ENCODE peak calls at places on chromosomes 1 and 21, in seven cellular contexts. One of them, this sample, is unnamed.

GRCh38 chr1:151993084-151993733 is 450 bp downstream of the S100A10 start:
- DNase-seq in foreskin keratinocyte: no peak
- DNase-seq in endothelial cell: peak
- DNase-seq in K562: peak
- DNase-seq in HCT116: no peak
- DNase-seq in mammary epithelial cell: no peak
- DNase-seq in pancreas: peak
- DNase-seq in this sample: no peak

GRCh38 chr1:9024837-9025236 is 1.4 kb downstream of the SLC2A7 start:
- DNase-seq in foreskin keratinocyte: no peak
- DNase-seq in endothelial cell: no peak
- DNase-seq in K562: no peak
- DNase-seq in HCT116: no peak
- DNase-seq in mammary epithelial cell: no peak
- DNase-seq in pancreas: no peak
- DNase-seq in this sample: no peak

GRCh38 chr1:160342520-160342919 is 530 bp downstream of the COPA start:
- DNase-seq in foreskin keratinocyte: no peak
- DNase-seq in endothelial cell: no peak
- DNase-seq in K562: no peak
- DNase-seq in HCT116: no peak
- DNase-seq in mammary epithelial cell: peak
- DNase-seq in pancreas: no peak
- DNase-seq in this sample: no peak

GRCh38 chr1:231040800-231041704 is 998 bp upstream of the FAM89A start:
- DNase-seq in foreskin keratinocyte: no peak
- DNase-seq in endothelial cell: no peak
- DNase-seq in K562: no peak
- DNase-seq in HCT116: no peak
- DNase-seq in mammary epithelial cell: no peak
- DNase-seq in pancreas: peak
- DNase-seq in this sample: no peak

GRCh38 chr1:94993931-94994645 is 67.2 kb upstream of the CNN3 start:
- DNase-seq in foreskin keratinocyte: no peak
- DNase-seq in endothelial cell: no peak
- DNase-seq in K562: no peak
- DNase-seq in HCT116: no peak
- DNase-seq in mammary epithelial cell: no peak
- DNase-seq in pancreas: no peak
- DNase-seq in this sample: no peak

GRCh38 chr1:2196901-2197638 is 2.5 kb upstream of the FAAP20 start:
- DNase-seq in foreskin keratinocyte: no peak
- DNase-seq in endothelial cell: no peak
- DNase-seq in K562: no peak
- DNase-seq in HCT116: no peak
- DNase-seq in mammary epithelial cell: no peak
- DNase-seq in pancreas: peak
- DNase-seq in this sample: no peak

GRCh38 chr1:29703596-29703995 is 467.3 kb downstream of the PTPRU start:
- DNase-seq in foreskin keratinocyte: peak
- DNase-seq in endothelial cell: peak
- DNase-seq in K562: peak
- DNase-seq in HCT116: no peak
- DNase-seq in mammary epithelial cell: peak
- DNase-seq in pancreas: no peak
- DNase-seq in this sample: no peak

GRCh38 chr21:41902946-41903345 is 23.8 kb upstream of the PRDM15 start:
- DNase-seq in foreskin keratinocyte: no peak
- DNase-seq in endothelial cell: no peak
- DNase-seq in K562: no peak
- DNase-seq in HCT116: no peak
- DNase-seq in mammary epithelial cell: no peak
- DNase-seq in pancreas: no peak
- DNase-seq in this sample: no peak

GRCh38 chr1:82818596-82818995 is 1017.9 kb downstream of the ADGRL2 start:
- DNase-seq in foreskin keratinocyte: peak
- DNase-seq in endothelial cell: no peak
- DNase-seq in K562: no peak
- DNase-seq in HCT116: no peak
- DNase-seq in mammary epithelial cell: no peak
- DNase-seq in pancreas: no peak
- DNase-seq in this sample: no peak

GRCh38 chr21:38379171-38379570 is 119.1 kb downstream of the ERG start:
- DNase-seq in foreskin keratinocyte: no peak
- DNase-seq in endothelial cell: no peak
- DNase-seq in K562: no peak
- DNase-seq in HCT116: no peak
- DNase-seq in mammary epithelial cell: no peak
- DNase-seq in pancreas: no peak
- DNase-seq in this sample: no peak

GRCh38 chr1:23194119-23194984 is 22.9 kb downstream of the HTR1D start:
- DNase-seq in foreskin keratinocyte: peak
- DNase-seq in endothelial cell: no peak
- DNase-seq in K562: no peak
- DNase-seq in HCT116: no peak
- DNase-seq in mammary epithelial cell: peak
- DNase-seq in pancreas: no peak
- DNase-seq in this sample: no peak

GRCh38 chr1:33660244-33660643 is 187.8 kb downstream of the ZSCAN20 start:
- DNase-seq in foreskin keratinocyte: no peak
- DNase-seq in endothelial cell: no peak
- DNase-seq in K562: no peak
- DNase-seq in HCT116: no peak
- DNase-seq in mammary epithelial cell: no peak
- DNase-seq in pancreas: no peak
- DNase-seq in this sample: no peak

GRCh38 chr1:51558375-51558924 is 39.4 kb upstream of the EPS15 start:
- DNase-seq in foreskin keratinocyte: peak
- DNase-seq in endothelial cell: no peak
- DNase-seq in K562: no peak
- DNase-seq in HCT116: no peak
- DNase-seq in mammary epithelial cell: peak
- DNase-seq in pancreas: no peak
- DNase-seq in this sample: no peak

GRCh38 chr1:221937155-221937953 is 195.5 kb upstream of the DUSP10 start:
- DNase-seq in foreskin keratinocyte: no peak
- DNase-seq in endothelial cell: no peak
- DNase-seq in K562: no peak
- DNase-seq in HCT116: no peak
- DNase-seq in mammary epithelial cell: no peak
- DNase-seq in pancreas: no peak
- DNase-seq in this sample: no peak

GRCh38 chr1:41365772-41366427 is 4.7 kb downstream of the FOXO6 start:
- DNase-seq in foreskin keratinocyte: no peak
- DNase-seq in endothelial cell: no peak
- DNase-seq in K562: no peak
- DNase-seq in HCT116: no peak
- DNase-seq in mammary epithelial cell: no peak
- DNase-seq in pancreas: peak
- DNase-seq in this sample: no peak

GRCh38 chr1:51417496-51418383 is 87.4 kb upstream of the TTC39A start:
- DNase-seq in foreskin keratinocyte: no peak
- DNase-seq in endothelial cell: no peak
- DNase-seq in K562: no peak
- DNase-seq in HCT116: no peak
- DNase-seq in mammary epithelial cell: no peak
- DNase-seq in pancreas: no peak
- DNase-seq in this sample: no peak

GRCh38 chr1:226825037-226825745 is 45.2 kb upstream of the PSEN2 start:
- DNase-seq in foreskin keratinocyte: no peak
- DNase-seq in endothelial cell: no peak
- DNase-seq in K562: no peak
- DNase-seq in HCT116: no peak
- DNase-seq in mammary epithelial cell: no peak
- DNase-seq in pancreas: no peak
- DNase-seq in this sample: no peak

GRCh38 chr1:208581252-208581651 is 337.1 kb upstream of the PLXNA2 start:
- DNase-seq in foreskin keratinocyte: no peak
- DNase-seq in endothelial cell: no peak
- DNase-seq in K562: no peak
- DNase-seq in HCT116: no peak
- DNase-seq in mammary epithelial cell: no peak
- DNase-seq in pancreas: no peak
- DNase-seq in this sample: no peak

GRCh38 chr21:45339430-45340405 is 52.0 kb upstream of the POFUT2 start:
- DNase-seq in foreskin keratinocyte: no peak
- DNase-seq in endothelial cell: no peak
- DNase-seq in K562: no peak
- DNase-seq in HCT116: no peak
- DNase-seq in mammary epithelial cell: no peak
- DNase-seq in pancreas: no peak
- DNase-seq in this sample: no peak

GRCh38 chr1:32255072-32256071 is 4.3 kb downstream of the LCK start:
- DNase-seq in foreskin keratinocyte: no peak
- DNase-seq in endothelial cell: no peak
- DNase-seq in K562: no peak
- DNase-seq in HCT116: no peak
- DNase-seq in mammary epithelial cell: no peak
- DNase-seq in pancreas: no peak
- DNase-seq in this sample: no peak

GRCh38 chr1:101959456-101959855 is 37.3 kb downstream of the OLFM3 start:
- DNase-seq in foreskin keratinocyte: peak
- DNase-seq in endothelial cell: no peak
- DNase-seq in K562: no peak
- DNase-seq in HCT116: no peak
- DNase-seq in mammary epithelial cell: no peak
- DNase-seq in pancreas: no peak
- DNase-seq in this sample: no peak

GRCh38 chr1:7501259-7501560 is 269.9 kb upstream of the VAMP3 start:
- DNase-seq in foreskin keratinocyte: no peak
- DNase-seq in endothelial cell: peak
- DNase-seq in K562: no peak
- DNase-seq in HCT116: no peak
- DNase-seq in mammary epithelial cell: no peak
- DNase-seq in pancreas: no peak
- DNase-seq in this sample: no peak

GRCh38 chr21:35658242-35658641 is 402.1 kb downstream of the SETD4 start:
- DNase-seq in foreskin keratinocyte: peak
- DNase-seq in endothelial cell: no peak
- DNase-seq in K562: no peak
- DNase-seq in HCT116: no peak
- DNase-seq in mammary epithelial cell: peak
- DNase-seq in pancreas: no peak
- DNase-seq in this sample: no peak

GRCh38 chr21:43196789-43197188 is 28.0 kb downstream of the CRYAA start:
- DNase-seq in foreskin keratinocyte: peak
- DNase-seq in endothelial cell: no peak
- DNase-seq in K562: no peak
- DNase-seq in HCT116: no peak
- DNase-seq in mammary epithelial cell: peak
- DNase-seq in pancreas: no peak
- DNase-seq in this sample: no peak

GRCh38 chr21:38310619-38311018 is 53.8 kb downstream of the KCNJ15 start:
- DNase-seq in foreskin keratinocyte: peak
- DNase-seq in endothelial cell: no peak
- DNase-seq in K562: no peak
- DNase-seq in HCT116: no peak
- DNase-seq in mammary epithelial cell: peak
- DNase-seq in pancreas: no peak
- DNase-seq in this sample: no peak

GRCh38 chr21:30839304-30839703 is 9.7 kb upstream of the KRTAP7-1 start:
- DNase-seq in foreskin keratinocyte: peak
- DNase-seq in endothelial cell: peak
- DNase-seq in K562: peak
- DNase-seq in HCT116: no peak
- DNase-seq in mammary epithelial cell: peak
- DNase-seq in pancreas: peak
- DNase-seq in this sample: no peak

GRCh38 chr21:30838536-30838935 is 9.0 kb upstream of the KRTAP7-1 start:
- DNase-seq in foreskin keratinocyte: no peak
- DNase-seq in endothelial cell: no peak
- DNase-seq in K562: no peak
- DNase-seq in HCT116: no peak
- DNase-seq in mammary epithelial cell: no peak
- DNase-seq in pancreas: no peak
- DNase-seq in this sample: no peak

DNA sequence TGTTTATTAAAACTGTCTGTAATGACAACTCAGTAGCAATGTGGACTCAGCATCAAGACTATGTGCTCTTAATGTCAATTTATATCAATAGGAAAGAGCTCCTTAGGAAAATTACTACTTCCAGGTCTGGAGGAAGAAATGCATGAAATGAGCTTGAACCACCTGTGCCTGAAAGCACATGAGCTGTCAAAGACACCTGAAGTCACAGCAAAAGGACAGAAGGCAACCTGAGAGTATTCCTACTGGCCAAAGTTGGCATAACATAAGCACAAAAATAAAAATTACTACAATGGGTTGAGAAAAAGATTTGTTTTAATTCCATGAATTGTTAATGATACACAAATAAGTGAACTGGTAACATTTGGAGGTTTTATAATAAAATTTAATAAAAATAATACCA is 13.4 kb upstream of the KRTAP7-1 start:
- DNase-seq in foreskin keratinocyte: no peak
- DNase-seq in endothelial cell: no peak
- DNase-seq in K562: no peak
- DNase-seq in HCT116: no peak
- DNase-seq in mammary epithelial cell: no peak
- DNase-seq in pancreas: no peak
- DNase-seq in this sample: no peak
- TF ChIP-seq CTCF in foreskin keratinocyte: no peak
- TF ChIP-seq CTCF in endothelial cell: peak
- TF ChIP-seq CTCF in K562: no peak
- TF ChIP-seq CTCF in HCT116: no peak
- TF ChIP-seq CTCF in mammary epithelial cell: no peak
- TF ChIP-seq CTCF in pancreas: no peak
- TF ChIP-seq CTCF in this sample: no peak

GRCh38 chr1:54338479-54338878 is 67.7 kb downstream of the SSBP3 start:
- DNase-seq in foreskin keratinocyte: no peak
- DNase-seq in endothelial cell: no peak
- DNase-seq in K562: no peak
- DNase-seq in HCT116: no peak
- DNase-seq in mammary epithelial cell: no peak
- DNase-seq in pancreas: no peak
- DNase-seq in this sample: no peak
- TF ChIP-seq CTCF in foreskin keratinocyte: no peak
- TF ChIP-seq CTCF in endothelial cell: no peak
- TF ChIP-seq CTCF in K562: no peak
- TF ChIP-seq CTCF in HCT116: no peak
- TF ChIP-seq CTCF in mammary epithelial cell: no peak
- TF ChIP-seq CTCF in pancreas: no peak
- TF ChIP-seq CTCF in this sample: no peak

GRCh38 chr1:115466433-115466832 is 128.4 kb upstream of the NGF start:
- DNase-seq in foreskin keratinocyte: no peak
- DNase-seq in endothelial cell: peak
- DNase-seq in K562: no peak
- DNase-seq in HCT116: no peak
- DNase-seq in mammary epithelial cell: no peak
- DNase-seq in pancreas: no peak
- DNase-seq in this sample: no peak
- TF ChIP-seq CTCF in foreskin keratinocyte: peak
- TF ChIP-seq CTCF in endothelial cell: no peak
- TF ChIP-seq CTCF in K562: peak
- TF ChIP-seq CTCF in HCT116: peak
- TF ChIP-seq CTCF in mammary epithelial cell: no peak
- TF ChIP-seq CTCF in pancreas: no peak
- TF ChIP-seq CTCF in this sample: no peak

DNA sequence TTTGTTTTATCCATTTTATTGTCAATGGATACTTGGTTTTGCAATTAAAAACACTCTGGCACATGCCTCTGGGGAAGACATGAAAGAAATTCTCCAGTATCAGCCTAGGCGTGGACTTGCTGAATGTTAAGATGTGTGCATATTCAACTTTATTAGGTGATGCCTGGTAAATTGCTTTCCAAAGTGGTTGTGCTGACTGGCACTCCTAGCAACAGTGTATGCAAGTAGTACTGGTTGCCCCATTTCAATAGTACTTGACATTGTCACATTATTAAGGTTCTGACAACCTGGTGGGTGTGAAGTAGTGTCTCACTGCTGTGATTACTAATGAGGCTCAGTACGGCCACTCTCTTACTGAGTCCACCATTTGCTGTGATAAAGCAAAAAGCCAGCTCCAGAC is 48.1 kb downstream of the BEND5 start:
- DNase-seq in foreskin keratinocyte: no peak
- DNase-seq in endothelial cell: no peak
- DNase-seq in K562: no peak
- DNase-seq in HCT116: no peak
- DNase-seq in mammary epithelial cell: no peak
- DNase-seq in pancreas: no peak
- DNase-seq in this sample: no peak
- TF ChIP-seq CTCF in foreskin keratinocyte: no peak
- TF ChIP-seq CTCF in endothelial cell: no peak
- TF ChIP-seq CTCF in K562: no peak
- TF ChIP-seq CTCF in HCT116: no peak
- TF ChIP-seq CTCF in mammary epithelial cell: no peak
- TF ChIP-seq CTCF in pancreas: no peak
- TF ChIP-seq CTCF in this sample: no peak